ENCODE peak calls at places on chromosomes 13 and 19, in four cellular contexts. K, G, F and R are unnamed samples.

GRCh38 chr13:29817604-29818378 is 32.6 kb downstream of the UBL3 start:
- DNase-seq in K (no peak), G (peak; percentile 22), F (no peak), R (no peak)

GRCh38 chr19:54062643-54063042 is 1.1 kb downstream of the VSTM1 start:
- DNase-seq in K (no peak), G (no peak), F (no peak), R (no peak)

GRCh38 chr13:96020155-96020575 is 33.0 kb downstream of the UGGT2 start:
- DNase-seq in K (no peak), G (peak; percentile 64), F (peak; percentile 55), R (peak; percentile 23)

GRCh38 chr19:9847087-9847671 is 12.1 kb downstream of the PIN1 start:
- DNase-seq in K (peak; percentile 58), G (peak; percentile 91), F (peak; percentile 50), R (peak; percentile 49)

GRCh38 chr13:95255072-95255732 is 46.0 kb downstream of the ABCC4 start:
- DNase-seq in K (no peak), G (no peak), F (no peak), R (no peak)

GRCh38 chr13:21359855-21360254 is 99.2 kb downstream of the ZDHHC20 start:
- DNase-seq in K (no peak), G (no peak), F (no peak), R (no peak)

GRCh38 chr19:17610384-17610783 is 54.9 kb downstream of the COLGALT1 start:
- DNase-seq in K (no peak), G (no peak), F (no peak), R (no peak)

GRCh38 chr19:47275866-47276461 is 1.3 kb downstream of the INAFM1 start:
- DNase-seq in K (peak; percentile 72), G (peak; percentile 73), F (no peak), R (no peak)

GRCh38 chr13:34294483-34295129 is 476.7 kb downstream of the RFC3 start:
- DNase-seq in K (no peak), G (peak; percentile 42), F (no peak), R (no peak)

GRCh38 chr19:6056801-6057650 is 53.3 kb downstream of the RFX2 start:
- DNase-seq in K (peak; percentile 91), G (peak; percentile 94), F (peak; percentile 30), R (no peak)